ENCODE peak calls at places on chromosomes 6 and 20, in nine cellular contexts. B is Calu3; U is OCI-LY7; Q is activated T-cell treated with anti-CD3 and anti-CD28 coated beads for 1 hour; G is A549; F is smooth muscle cell of the brain vasculature; Y is BE2C; V is NCI-H2107; S is activated CD4-positive, CD25-positive, alpha-beta regulatory T cell. A is an unnamed sample.

GRCh38 chr6:22764521-22764920 is 195.2 kb downstream of the HDGFL1 start:
- DNase-seq in S (no peak), F (no peak), B (no peak), U (no peak), G (no peak), Y (no peak), Q (no peak), V (no peak), A (no peak)

GRCh38 chr6:139165324-139165723 is 30.4 kb downstream of the HECA start:
- DNase-seq in Q (no peak), F (no peak), B (no peak), G (no peak), U (peak), S (no peak), Y (no peak), V (no peak), A (no peak)

GRCh38 chr6:12605888-12606345 is 110.7 kb upstream of the PHACTR1 start:
- DNase-seq in V (peak), Q (peak), U (peak), G (peak), B (peak), S (no peak), Y (peak), F (peak), A (no peak)

GRCh38 chr6:168416531-168416930 is 24.5 kb upstream of the SMOC2 start:
- DNase-seq in B (no peak), F (no peak), Y (no peak), V (no peak), S (no peak), Q (no peak), U (no peak), G (no peak), A (no peak)

GRCh38 chr20:20204326-20204725 is 152.0 kb downstream of the CFAP61 start:
- DNase-seq in B (no peak), Y (peak), V (peak), F (no peak), G (no peak), U (no peak), S (no peak), Q (no peak), A (no peak)

GRCh38 chr6:170210026-170210390 is 80.9 kb downstream of the DLL1 start:
- DNase-seq in V (no peak), Y (no peak), B (no peak), S (no peak), G (no peak), Q (no peak), U (no peak), F (no peak), A (peak)

GRCh38 chr20:46872315-46873211 is 22.1 kb upstream of the EYA2 start:
- DNase-seq in G (peak), Y (no peak), B (peak), V (no peak), U (peak), S (no peak), Q (no peak), F (no peak), A (no peak)

GRCh38 chr20:58692579-58693225 is at the start of gene NPEPL1:
- DNase-seq in F (peak), G (peak), Q (peak), B (peak), S (peak), U (peak), Y (no peak), V (no peak), A (peak)

GRCh38 chr6:16236009-16236501 is 2.3 kb upstream of the GMPR start:
- DNase-seq in Y (no peak), B (no peak), S (no peak), F (no peak), Q (no peak), G (no peak), V (no peak), U (no peak), A (no peak)

GRCh38 chr6:140398076-140398475 is 1023.6 kb upstream of the CITED2 start:
- DNase-seq in Q (no peak), V (no peak), S (no peak), G (no peak), F (no peak), B (no peak), U (no peak), Y (no peak), A (no peak)

GRCh38 chr6:70180904-70181599 is 121.8 kb downstream of the COL9A1 start:
- DNase-seq in Y (no peak), U (no peak), B (no peak), S (no peak), Q (no peak), V (no peak), F (no peak), G (no peak), A (no peak)

GRCh38 chr6:47722178-47722577 is 23.8 kb downstream of the ADGRF4 start:
- DNase-seq in V (no peak), U (no peak), G (no peak), Q (no peak), B (no peak), S (no peak), Y (no peak), F (no peak), A (no peak)

GRCh38 chr6:167973092-167973880 is 24.2 kb upstream of the KIF25 start:
- DNase-seq in S (no peak), B (no peak), V (no peak), G (no peak), Y (no peak), F (no peak), U (no peak), Q (no peak), A (no peak)

GRCh38 chr6:6516643-6517042 is 71.9 kb upstream of the LY86 start:
- DNase-seq in S (no peak), Q (no peak), U (no peak), F (no peak), Y (no peak), V (no peak), G (no peak), B (no peak), A (no peak)

GRCh38 chr6:96626749-96627353 is 63.9 kb downstream of the FHL5 start:
- DNase-seq in B (no peak), F (no peak), U (peak), S (no peak), Q (no peak), V (peak), G (peak), Y (no peak), A (no peak)

GRCh38 chr6:1240766-1241165 is 71.1 kb upstream of the FOXQ1 start:
- DNase-seq in B (no peak), S (no peak), U (no peak), Q (no peak), F (no peak), Y (no peak), V (no peak), G (no peak), A (no peak)

GRCh38 chr6:32974541-32975308 is 6.3 kb downstream of the BRD2 start:
- DNase-seq in V (no peak), B (no peak), S (no peak), F (no peak), Y (no peak), Q (no peak), G (no peak), U (no peak), A (no peak)

GRCh38 chr6:161486326-161486725 is 212.5 kb upstream of the AGPAT4 start:
- DNase-seq in Q (no peak), G (peak), V (no peak), Y (peak), B (peak), S (no peak), U (no peak), F (no peak), A (peak)

GRCh38 chr6:16414205-16414604 is 175.8 kb downstream of the GMPR start:
- DNase-seq in G (no peak), V (no peak), B (no peak), Q (no peak), U (no peak), S (no peak), Y (no peak), F (no peak), A (no peak)

GRCh38 chr6:35128496-35128895 is 12.6 kb downstream of the TCP11 start:
- DNase-seq in B (no peak), S (no peak), Q (no peak), G (no peak), Y (no peak), U (no peak), V (no peak), F (peak), A (no peak)

GRCh38 chr6:127178746-127179145 is 60.3 kb downstream of the RSPO3 start:
- DNase-seq in Q (no peak), V (no peak), U (no peak), S (no peak), F (no peak), G (no peak), B (no peak), Y (no peak), A (no peak)

GRCh38 chr20:40603057-40603651 is 85.9 kb downstream of the MAFB start:
- DNase-seq in B (no peak), V (no peak), Q (no peak), S (no peak), Y (no peak), G (no peak), U (no peak), F (no peak), A (no peak)

GRCh38 chr6:108781419-108782110 is 66.7 kb upstream of the ARMC2 start:
- DNase-seq in G (no peak), S (no peak), Q (no peak), F (no peak), V (no peak), Y (no peak), B (no peak), U (no peak), A (no peak)

GRCh38 chr6:3743541-3743940 is 8.0 kb downstream of the PXDC1 start:
- DNase-seq in Q (no peak), G (no peak), F (no peak), Y (no peak), V (no peak), U (no peak), S (no peak), B (no peak), A (no peak)

GRCh38 chr20:6030453-6031080 is 23.3 kb downstream of the LRRN4 start:
- DNase-seq in Q (no peak), U (no peak), F (no peak), G (no peak), Y (no peak), S (no peak), B (no peak), V (no peak), A (no peak)

A was measured in 8988T.